ENCODE peak calls at places on chromosomes 13 and 19, in seven cellular contexts. K, O, R, H, W, T and E are unnamed samples.

GRCh38 chr19:10227215-10227971 is 3.7 kb downstream of the S1PR2 start:
- DNase-seq in K (peak), O (no peak), R (peak), H (peak), W (no peak), T (no peak), E (no peak)

GRCh38 chr19:18122860-18123795 is 25.6 kb downstream of the MAST3 start:
- DNase-seq in K (no peak), O (no peak), R (no peak), H (no peak), W (no peak), T (no peak), E (no peak)

GRCh38 chr13:23657056-23657455 is 86.8 kb downstream of the TNFRSF19 start:
- DNase-seq in K (no peak), O (no peak), R (no peak), H (no peak), W (no peak), T (no peak), E (no peak)

GRCh38 chr19:55112781-55113569 is 4.5 kb downstream of the PPP1R12C start:
- DNase-seq in K (no peak), O (no peak), R (no peak), H (no peak), W (no peak), T (no peak), E (no peak)

GRCh38 chr19:33299061-33299665 is 3.2 kb downstream of the CEBPA start:
- DNase-seq in K (no peak), O (no peak), R (no peak), H (no peak), W (no peak), T (peak), E (no peak)

GRCh38 chr19:10603084-10603872 is 16.2 kb upstream of the AP1M2 start:
- DNase-seq in K (peak), O (no peak), R (peak), H (peak), W (no peak), T (peak), E (no peak)

GRCh38 chr19:30297969-30298368 is 74.2 kb upstream of the ZNF536 start:
- DNase-seq in K (no peak), O (no peak), R (no peak), H (no peak), W (no peak), T (no peak), E (no peak)

GRCh38 chr19:42242071-42242511 is 311 bp downstream of the GSK3A start:
- DNase-seq in K (peak), O (no peak), R (no peak), H (peak), W (no peak), T (no peak), E (no peak)

GRCh38 chr19:27750697-27751391 is 1462.1 kb downstream of the UQCRFS1 start:
- DNase-seq in K (no peak), O (no peak), R (no peak), H (no peak), W (no peak), T (no peak), E (no peak)

GRCh38 chr19:41226053-41226873 is 7.2 kb downstream of the AXL start:
- DNase-seq in K (peak), O (peak), R (peak), H (peak), W (peak), T (peak), E (no peak)

GRCh38 chr13:34765446-34766180 is 176.5 kb upstream of the NBEA start:
- DNase-seq in K (no peak), O (no peak), R (no peak), H (no peak), W (no peak), T (no peak), E (no peak)

GRCh38 chr13:45149964-45150363 is 29.7 kb downstream of the GTF2F2 start:
- DNase-seq in K (peak), O (no peak), R (no peak), H (no peak), W (no peak), T (no peak), E (no peak)

GRCh38 chr19:41929536-41930071 is 1.4 kb upstream of the ERFL start:
- DNase-seq in K (no peak), O (no peak), R (no peak), H (no peak), W (no peak), T (no peak), E (no peak)

DNA sequence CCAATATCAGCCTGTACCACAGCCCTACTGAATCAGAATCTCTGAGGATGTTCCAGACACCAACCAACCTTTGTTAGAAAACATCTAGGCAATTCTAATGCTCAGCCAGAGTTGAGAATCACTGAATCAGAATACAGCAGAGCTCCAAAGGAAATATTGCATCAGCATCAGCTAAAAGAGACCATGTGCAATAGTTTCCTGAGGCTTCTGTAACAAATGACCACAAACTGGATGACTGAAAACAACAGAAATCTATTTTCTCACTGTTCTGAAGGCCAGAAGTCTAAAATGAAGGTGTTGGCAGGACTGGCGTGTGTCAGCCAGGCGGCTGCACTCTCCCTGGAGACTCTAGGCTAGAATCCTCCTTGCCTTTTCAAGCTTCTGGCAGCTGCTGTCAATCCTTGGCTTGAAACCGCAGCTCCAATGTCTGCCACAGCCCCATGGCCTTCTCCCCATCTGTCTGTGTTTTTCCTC is 1.2 kb upstream of the DCT start:
- DNase-seq in K (peak), O (no peak), R (peak), H (peak), W (no peak), T (peak), E (no peak)
- TF ChIP-seq CTCF in K (no peak), O (no peak), R (no peak), H (no peak), W (no peak), T (no peak), E (no peak)

GRCh38 chr13:39418424-39418823 is 184.6 kb downstream of the LHFPL6 start:
- DNase-seq in K (no peak), O (no peak), R (no peak), H (no peak), W (no peak), T (no peak), E (no peak)

GRCh38 chr13:39415403-39415802 is 187.6 kb downstream of the LHFPL6 start:
- DNase-seq in K (peak), O (peak), R (peak), H (peak), W (no peak), T (peak), E (no peak)

GRCh38 chr13:39419068-39419467 is 183.9 kb downstream of the LHFPL6 start:
- DNase-seq in K (no peak), O (no peak), R (no peak), H (no peak), W (no peak), T (no peak), E (no peak)

GRCh38 chr13:39417643-39418042 is 185.3 kb downstream of the LHFPL6 start:
- DNase-seq in K (peak), O (peak), R (no peak), H (peak), W (no peak), T (peak), E (peak)

DNA sequence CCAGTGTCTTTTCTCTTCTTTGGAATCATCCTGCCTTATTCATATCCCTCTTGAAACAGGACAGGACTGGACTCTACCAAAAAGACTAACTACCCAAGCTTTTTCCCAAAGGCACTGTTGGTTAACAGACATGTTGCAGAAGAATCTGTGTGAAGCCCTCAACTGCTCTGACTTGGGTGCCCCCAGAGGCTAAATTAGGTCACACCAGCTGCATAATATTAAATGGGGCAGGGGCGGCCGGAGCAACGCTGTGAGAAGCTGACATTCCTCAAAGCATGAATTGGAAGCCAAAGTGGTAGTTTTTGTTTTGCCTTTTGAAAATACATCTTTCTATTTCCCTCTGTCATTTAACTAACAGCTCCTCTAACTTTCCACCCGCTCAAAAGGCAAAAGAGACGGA is 185.9 kb downstream of the LHFPL6 start:
- DNase-seq in K (no peak), O (no peak), R (no peak), H (peak), W (no peak), T (peak), E (no peak)
- TF ChIP-seq CTCF in K (peak), O (peak), R (peak), H (peak), W (no peak), T (no peak), E (peak)

GRCh38 chr13:106089251-106089940 is 446.1 kb downstream of the EFNB2 start:
- DNase-seq in K (no peak), O (no peak), R (no peak), H (no peak), W (no peak), T (no peak), E (no peak)

GRCh38 chr13:106087201-106087600 is 448.3 kb downstream of the EFNB2 start:
- DNase-seq in K (no peak), O (no peak), R (no peak), H (no peak), W (no peak), T (no peak), E (no peak)

GRCh38 chr13:106078191-106078590 is 457.3 kb downstream of the EFNB2 start:
- DNase-seq in K (peak), O (no peak), R (no peak), H (peak), W (no peak), T (no peak), E (no peak)

GRCh38 chr13:106088094-106088493 is 447.4 kb downstream of the EFNB2 start:
- DNase-seq in K (no peak), O (no peak), R (no peak), H (no peak), W (no peak), T (no peak), E (no peak)

DNA sequence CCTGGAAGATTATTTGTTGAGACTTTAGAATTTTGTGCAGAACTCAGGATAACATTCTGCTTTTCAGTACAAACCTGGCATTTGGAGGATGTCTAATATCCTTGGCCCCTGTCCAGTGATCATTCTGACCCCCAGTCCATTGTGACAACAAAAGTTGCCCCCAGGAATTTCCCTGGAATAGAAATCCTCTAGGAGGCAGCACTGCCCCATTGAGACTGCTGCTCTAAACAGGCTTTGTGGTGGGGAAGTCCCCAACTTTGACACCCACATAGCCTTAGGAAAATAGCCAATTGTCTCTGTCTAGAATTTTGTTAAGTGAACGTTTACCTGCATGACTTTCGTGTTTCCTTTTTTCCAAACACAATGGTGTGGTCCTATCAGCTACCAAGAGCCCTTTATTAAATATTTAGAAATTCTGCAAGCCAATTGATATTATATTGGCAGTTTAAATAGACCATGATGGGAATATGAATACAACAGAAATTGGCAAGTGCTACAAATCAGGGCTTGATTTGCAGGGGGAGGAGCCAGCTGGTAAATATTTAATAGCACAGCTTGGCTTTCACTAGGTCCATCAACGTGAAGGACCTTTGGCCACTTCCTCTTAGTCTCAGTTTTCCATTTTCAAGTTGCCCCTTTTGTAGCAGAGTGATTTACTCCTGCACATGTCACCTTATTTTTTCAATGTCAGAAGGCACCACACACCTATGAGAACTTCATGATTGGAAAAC is 451.7 kb downstream of the EFNB2 start:
- DNase-seq in K (peak), O (peak), R (no peak), H (peak), W (no peak), T (peak), E (no peak)
- TF ChIP-seq CTCF in K (peak), O (peak), R (peak), H (peak), W (peak), T (peak), E (peak)

GRCh38 chr13:99556867-99557443 is 55.7 kb downstream of the TM9SF2 start:
- DNase-seq in K (no peak), O (no peak), R (no peak), H (no peak), W (no peak), T (no peak), E (no peak)

GRCh38 chr13:99555149-99555548 is 53.9 kb downstream of the TM9SF2 start:
- DNase-seq in K (no peak), O (no peak), R (no peak), H (no peak), W (no peak), T (no peak), E (no peak)

GRCh38 chr13:99558570-99559180 is 57.4 kb downstream of the TM9SF2 start:
- DNase-seq in K (peak), O (no peak), R (no peak), H (no peak), W (no peak), T (no peak), E (no peak)

GRCh38 chr13:99548448-99548847 is 47.2 kb downstream of the TM9SF2 start:
- DNase-seq in K (no peak), O (no peak), R (no peak), H (no peak), W (no peak), T (peak), E (no peak)

GRCh38 chr13:99553033-99553432 is 51.8 kb downstream of the TM9SF2 start:
- DNase-seq in K (no peak), O (no peak), R (no peak), H (no peak), W (no peak), T (no peak), E (no peak)
- TF ChIP-seq CTCF in K (no peak), O (no peak), R (no peak), H (no peak), W (no peak), T (no peak), E (no peak)

DNA sequence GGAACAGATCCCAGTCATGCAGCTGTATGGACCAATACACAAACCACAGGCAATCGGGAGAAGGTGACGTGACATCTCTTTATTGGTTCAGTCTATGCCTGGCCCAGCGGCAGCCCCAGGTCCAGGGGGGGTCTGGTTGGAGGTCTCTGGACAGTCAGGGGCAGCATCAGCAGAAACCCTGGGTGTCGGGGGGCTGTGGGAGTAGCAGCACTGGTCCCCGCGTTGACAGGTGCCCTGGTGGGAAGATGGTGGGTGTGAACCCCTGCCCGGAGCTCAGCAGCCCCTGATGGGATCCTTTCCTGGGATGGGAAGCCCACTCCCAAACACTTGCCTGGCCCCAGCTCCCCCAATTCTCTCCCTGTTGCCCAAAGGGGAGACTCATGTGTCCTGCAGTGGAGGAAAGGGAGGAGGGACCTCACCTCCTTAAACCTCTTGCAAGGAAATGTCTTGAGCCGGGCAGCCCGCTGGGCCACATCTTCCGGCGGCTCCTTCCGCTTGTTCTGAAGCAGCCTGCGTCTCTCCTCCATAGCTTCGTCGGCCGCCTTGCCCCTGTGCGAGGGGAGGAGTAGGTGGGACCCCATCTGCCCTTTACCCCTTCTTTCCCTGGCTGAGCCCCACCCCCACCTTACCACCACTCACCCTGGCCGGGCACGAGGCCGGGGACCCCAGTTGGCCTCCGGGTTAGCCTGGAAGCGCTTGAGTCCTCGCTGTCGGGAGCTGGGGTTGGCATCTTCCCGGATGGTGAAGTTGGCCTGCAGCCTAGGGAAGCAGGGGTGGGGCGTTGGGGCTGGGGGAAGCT is 2.4 kb upstream of the LYL1 start:
- DNase-seq in K (no peak), O (no peak), R (no peak), H (no peak), W (no peak), T (no peak), E (no peak)
- TF ChIP-seq CTCF in K (no peak), O (peak), R (no peak), H (no peak), W (no peak), T (no peak), E (no peak)

GRCh38 chr19:53670345-53670744 is 38.5 kb downstream of the DPRX start:
- DNase-seq in K (no peak), O (no peak), R (no peak), H (no peak), W (no peak), T (no peak), E (no peak)

DNA sequence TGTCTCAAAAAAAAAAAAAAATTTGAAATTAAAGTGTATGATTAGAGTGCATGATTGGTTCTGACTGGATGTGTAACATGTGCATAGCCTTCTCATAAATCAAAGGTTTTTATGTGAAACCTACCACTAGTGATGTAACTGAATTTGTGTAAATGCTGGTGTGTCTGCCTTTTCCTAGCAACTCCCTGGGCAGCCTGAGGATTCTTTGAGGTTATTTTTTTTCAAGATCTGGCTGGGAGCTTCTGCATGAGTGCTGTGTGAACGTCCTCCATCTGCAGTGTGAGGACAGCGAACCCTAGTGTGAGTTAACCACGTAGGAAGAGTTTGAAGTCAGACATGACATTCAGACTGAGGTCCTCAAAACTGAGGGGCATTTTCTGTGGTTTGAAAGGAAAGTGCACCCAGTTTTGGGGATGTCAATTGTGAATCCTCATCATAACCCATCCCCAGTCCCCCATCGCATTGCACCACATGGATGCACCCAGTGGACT is 39.9 kb downstream of the DPRX start:
- DNase-seq in K (no peak), O (no peak), R (no peak), H (no peak), W (no peak), T (peak), E (no peak)
- TF ChIP-seq CTCF in K (no peak), O (no peak), R (no peak), H (no peak), W (no peak), T (no peak), E (no peak)